ENCODE peak calls at places on chromosomes 13 and 19, in five cellular contexts. K is ovary, J is transverse colon, W is K562, I is tibial nerve. D is an unnamed sample.

GRCh38 chr19:47414469-47414868 is 4.9 kb downstream of the MEIS3 start:
- DNase-seq in K (no peak), W (peak), I (no peak), J (no peak), D (no peak)

GRCh38 chr13:60261432-60262351 is 98.0 kb upstream of the DIAPH3 start:
- DNase-seq in I (no peak), K (no peak), J (no peak), W (no peak), D (no peak)

GRCh38 chr13:32660227-32660626 is 74.0 kb downstream of the PDS5B start:
- DNase-seq in I (no peak), W (no peak), J (no peak), K (no peak), D (no peak)

GRCh38 chr13:80040219-80040976 is 300.5 kb downstream of the SPRY2 start:
- DNase-seq in K (no peak), I (no peak), J (no peak), W (no peak), D (no peak)

GRCh38 chr19:40091205-40092129 is 724 bp upstream of the ZNF780A start:
- DNase-seq in K (no peak), W (no peak), I (no peak), J (no peak), D (no peak)

GRCh38 chr19:38057954-38058690 is 151.1 kb downstream of the SIPA1L3 start:
- DNase-seq in K (no peak), W (no peak), I (no peak), J (peak), D (no peak)

GRCh38 chr19:15280915-15281683 is 48.9 kb upstream of the EPHX3 start:
- DNase-seq in W (no peak), K (peak), J (peak), I (peak), D (peak)

GRCh38 chr19:4559569-4559968 is at the start of gene SEMA6B:
- DNase-seq in J (no peak), K (no peak), W (no peak), I (peak), D (no peak)

GRCh38 chr13:22563272-22563671 is 617.5 kb upstream of the SGCG start:
- DNase-seq in I (no peak), W (no peak), K (no peak), J (no peak), D (no peak)

GRCh38 chr13:35228536-35228935 is 248.0 kb downstream of the MAB21L1 start:
- DNase-seq in W (no peak), K (no peak), J (no peak), I (no peak), D (no peak)

GRCh38 chr13:90362718-90363117 is 984.8 kb upstream of the MIR17HG start:
- DNase-seq in W (no peak), J (no peak), I (no peak), K (no peak), D (no peak)

GRCh38 chr19:39506944-39507714 is 7.8 kb upstream of the SELENOV start:
- DNase-seq in W (peak), J (no peak), K (no peak), I (no peak), D (no peak)

GRCh38 chr19:33580645-33581037 is 41.1 kb upstream of the CHST8 start:
- DNase-seq in J (no peak), I (no peak), W (no peak), K (no peak), D (no peak)

GRCh38 chr13:85191996-85192395 is 607.2 kb downstream of the SLITRK6 start:
- DNase-seq in W (no peak), I (no peak), J (no peak), K (no peak), D (no peak)

GRCh38 chr19:46533085-46534081 is 37.7 kb upstream of the PNMA8B start:
- DNase-seq in J (no peak), W (no peak), K (no peak), I (no peak), D (peak)

GRCh38 chr19:43809762-43810696 is 7.8 kb upstream of the LYPD5 start:
- DNase-seq in W (peak), J (no peak), I (no peak), K (no peak), D (no peak)

GRCh38 chr13:36925603-36926002 is 5.6 kb upstream of the SMAD9 start:
- DNase-seq in K (no peak), W (no peak), J (no peak), I (no peak), D (no peak)

GRCh38 chr13:112962396-112962795 is 6.6 kb upstream of the MCF2L start:
- DNase-seq in K (no peak), W (no peak), I (no peak), J (peak), D (peak)

GRCh38 chr19:23823952-23824389 is 65.3 kb upstream of the ZNF681 start:
- DNase-seq in I (no peak), J (peak), W (no peak), K (no peak), D (no peak)

GRCh38 chr19:3440082-3440481 is 40.2 kb downstream of the SMIM24 start:
- DNase-seq in J (peak), I (peak), W (peak), K (no peak), D (peak)

GRCh38 chr13:102825921-102826706 is 19.7 kb upstream of the ERCC5 start:
- DNase-seq in K (no peak), J (no peak), I (no peak), W (no peak), D (no peak)

GRCh38 chr13:94764576-94765321 is 52.4 kb upstream of the SOX21 start:
- DNase-seq in W (no peak), J (no peak), K (no peak), I (no peak), D (no peak)

GRCh38 chr13:36787181-36787580 is 31.8 kb upstream of the RFXAP start:
- DNase-seq in I (no peak), K (no peak), J (no peak), W (no peak), D (no peak)

GRCh38 chr19:1166872-1167573 is 7.0 kb downstream of the SBNO2 start:
- DNase-seq in K (peak), I (no peak), J (no peak), W (no peak), D (no peak)

GRCh38 chr13:20174656-20175405 is 14.0 kb upstream of the GJA3 start:
- DNase-seq in J (peak), W (peak), K (peak), I (peak), D (peak)

GRCh38 chr19:9498183-9498902 is at the start of gene ZNF560:
- DNase-seq in K (no peak), W (peak), J (no peak), I (no peak), D (no peak)

GRCh38 chr13:114100446-114101320 is 31.7 kb downstream of the RASA3 start:
- DNase-seq in J (peak), W (no peak), I (no peak), K (peak), D (peak)

GRCh38 chr19:330503-330902 is 14.1 kb downstream of the MIER2 start:
- DNase-seq in I (no peak), K (no peak), W (no peak), J (no peak), D (peak)

GRCh38 chr13:43830481-43830873 is 43.7 kb upstream of the ENOX1 start:
- DNase-seq in I (no peak), J (no peak), K (no peak), W (no peak), D (no peak)

GRCh38 chr19:53019684-53020083 is 6.0 kb downstream of the ERVV-1 start:
- DNase-seq in I (no peak), K (no peak), J (no peak), W (no peak), D (no peak)

GRCh38 chr19:10270616-10271394 is at the start of gene ICAM1:
- DNase-seq in J (peak), K (peak), I (peak), W (peak), D (peak)

GRCh38 chr19:50667177-50667758 is 18.0 kb downstream of the C19orf81 start:
- DNase-seq in K (no peak), J (no peak), W (no peak), I (no peak), D (no peak)

GRCh38 chr13:25371608-25372274 is at the start of gene ATP8A2:
- DNase-seq in I (no peak), J (no peak), W (peak), K (no peak), D (no peak)

GRCh38 chr19:3115916-3116602 is 19.8 kb upstream of the GNA15 start:
- DNase-seq in J (no peak), K (no peak), W (no peak), I (no peak), D (no peak)

DNA sequence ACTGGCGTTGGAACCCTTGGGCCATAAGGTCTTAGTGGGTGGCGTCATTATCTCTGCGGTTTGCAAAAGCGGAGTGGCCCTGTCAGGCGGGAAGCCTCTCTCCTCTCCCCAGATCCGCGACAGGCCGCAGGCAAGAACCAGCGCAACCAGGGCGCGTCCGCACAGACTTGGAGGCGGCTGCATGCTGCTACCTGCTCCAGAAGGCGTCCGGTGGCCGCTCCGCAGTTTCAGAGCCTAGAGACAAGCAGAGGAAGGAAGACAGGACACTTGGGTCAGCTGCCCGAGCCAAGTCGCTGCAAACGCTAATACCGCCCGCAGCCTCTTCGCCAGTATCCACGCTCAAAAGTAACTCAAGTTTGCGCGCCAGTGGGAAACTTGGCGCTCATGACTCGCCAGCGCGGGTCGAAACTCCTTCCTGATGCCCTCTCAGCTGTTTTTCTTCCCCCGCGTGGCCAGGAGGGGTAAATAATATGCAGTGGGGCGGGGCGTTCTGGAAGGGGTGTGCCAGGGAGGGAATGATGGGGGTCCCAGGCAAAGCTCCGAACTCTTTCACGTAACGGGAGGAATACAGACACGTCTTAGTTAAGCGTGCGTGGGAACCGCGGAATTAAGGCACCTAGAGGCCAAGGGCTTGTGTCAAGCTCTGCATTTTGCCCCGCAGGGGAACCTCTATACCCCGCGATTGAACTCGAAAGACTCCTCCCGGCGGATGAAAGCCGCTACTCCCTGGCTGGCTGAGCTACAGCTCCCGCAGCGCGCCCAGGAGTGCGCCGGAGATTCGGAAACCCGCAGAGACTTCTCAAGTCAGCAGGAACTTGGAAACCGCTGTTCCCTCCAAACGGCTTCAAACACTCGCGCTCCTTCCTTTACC is at the start of gene EDNRB:
- DNase-seq in J (peak), W (no peak), I (peak), K (peak), D (peak)
- TF ChIP-seq EP300 in J (no peak), W (no peak), I (peak), K (no peak), D (no peak)

GRCh38 chr13:52652170-52652979 is at the start of gene SUGT1:
- DNase-seq in W (peak), K (peak), J (peak), I (peak), D (peak)
- TF ChIP-seq EP300 in W (no peak), K (no peak), J (no peak), I (peak), D (no peak)

GRCh38 chr19:13152356-13152853 is 2.2 kb downstream of the IER2 start:
- DNase-seq in K (no peak), J (no peak), W (no peak), I (peak), D (no peak)

GRCh38 chr19:13152854-13153626 is 2.8 kb downstream of the IER2 start:
- DNase-seq in I (peak), W (peak), K (peak), J (peak), D (peak)

GRCh38 chr19:13150919-13151604 is 851 bp downstream of the IER2 start:
- DNase-seq in I (peak), W (peak), J (no peak), K (peak), D (no peak)

GRCh38 chr19:13150187-13150918 is at the start of the genes IER2 and STX10:
- DNase-seq in I (peak), K (peak), J (peak), W (peak), D (peak)

DNA sequence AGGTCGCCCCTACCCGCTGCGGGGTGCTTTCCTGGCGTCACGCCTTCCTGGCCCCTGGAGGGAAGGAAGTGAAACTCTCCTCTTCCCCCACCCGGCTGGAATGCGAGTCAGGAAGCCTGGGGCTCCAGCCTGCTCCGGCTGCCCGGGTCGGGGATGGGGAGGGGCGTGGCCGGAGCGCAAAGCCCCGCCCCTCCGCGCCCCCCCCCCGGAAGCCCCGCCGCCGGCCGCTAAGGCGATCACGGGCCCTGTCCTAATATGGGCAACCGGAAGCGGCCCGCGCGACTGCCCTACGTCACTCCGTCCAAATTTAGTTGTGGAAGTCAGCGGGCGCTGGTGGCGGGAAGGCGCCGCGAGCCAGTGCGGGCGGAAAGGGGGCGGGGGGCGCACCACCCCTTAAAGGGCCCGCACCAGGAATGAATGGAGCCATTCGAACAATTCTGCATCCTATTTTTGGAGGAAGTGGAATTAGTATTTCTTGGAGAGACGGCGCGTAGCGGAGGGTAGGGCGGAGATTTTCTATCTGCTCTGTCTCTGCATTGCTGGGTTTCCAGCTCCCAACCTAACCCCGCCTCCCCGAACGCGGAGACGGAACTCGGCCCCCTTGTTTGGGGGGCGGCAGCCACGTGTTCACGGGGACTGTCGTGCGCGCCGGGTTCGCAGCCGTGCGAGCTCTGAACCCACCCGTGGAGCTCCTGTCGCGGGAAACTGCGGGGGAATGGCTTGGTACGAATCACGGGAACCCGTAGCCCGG is 1.6 kb downstream of the IER2 start:
- DNase-seq in I (peak), W (peak), K (peak), J (peak), D (peak)
- TF ChIP-seq EP300 in I (peak), W (peak), K (peak), J (peak), D (no peak)

GRCh38 chr19:29680447-29680846 is 15.2 kb downstream of the PLEKHF1 start:
- DNase-seq in W (no peak), K (no peak), J (peak), I (no peak), D (no peak)

GRCh38 chr19:29676586-29676985 is 11.3 kb downstream of the PLEKHF1 start:
- DNase-seq in K (no peak), W (no peak), I (no peak), J (no peak), D (peak)

GRCh38 chr19:29677001-29677781 is 11.9 kb downstream of the PLEKHF1 start:
- DNase-seq in W (no peak), J (no peak), I (no peak), K (no peak), D (peak)

GRCh38 chr19:29679598-29680210 is 14.4 kb downstream of the PLEKHF1 start:
- DNase-seq in K (no peak), W (no peak), I (no peak), J (no peak), D (no peak)

DNA sequence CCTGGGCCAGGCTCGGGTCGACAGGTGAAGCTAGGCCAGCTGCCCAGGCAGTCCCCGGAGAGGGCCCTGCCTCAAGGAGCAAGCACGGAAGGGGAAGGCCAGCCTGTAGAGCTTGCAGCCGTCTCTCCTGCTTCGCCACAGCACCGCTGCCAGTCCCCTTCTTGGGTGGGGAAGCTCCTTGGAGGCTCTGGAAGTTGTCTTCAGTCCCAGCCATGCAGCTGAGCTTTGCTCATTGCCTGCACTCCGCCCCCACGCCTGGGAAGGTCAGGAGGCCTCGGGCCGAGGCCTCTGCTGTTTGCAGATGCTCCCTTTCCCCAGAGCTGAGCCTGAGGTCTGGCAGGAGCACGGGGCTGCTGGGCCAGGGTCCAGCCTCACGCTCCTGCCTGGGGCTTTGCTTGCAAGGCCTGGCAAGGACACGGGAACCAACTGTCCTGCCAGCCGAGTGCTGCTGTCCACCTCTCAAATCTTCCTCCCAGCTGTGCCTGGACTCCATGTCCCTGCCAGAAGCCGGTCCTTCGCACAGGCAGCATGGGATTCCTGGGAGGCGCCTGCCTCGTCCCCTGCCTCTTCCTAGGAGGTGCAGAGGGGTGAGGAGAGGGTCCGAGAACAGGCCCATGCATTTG is 13.3 kb downstream of the PLEKHF1 start:
- DNase-seq in K (peak), J (peak), W (no peak), I (peak), D (peak)
- TF ChIP-seq EP300 in K (no peak), J (no peak), W (no peak), I (peak), D (no peak)

GRCh38 chr19:45405435-45406164 is 731 bp upstream of the PPP1R13L start:
- DNase-seq in I (peak), K (peak), W (peak), J (peak), D (peak)
- TF ChIP-seq EP300 in I (peak), K (no peak), W (no peak), J (no peak), D (no peak)

GRCh38 chr13:39803851-39804250 is 148.4 kb downstream of the COG6 start:
- DNase-seq in W (no peak), J (no peak), K (no peak), I (no peak), D (no peak)

GRCh38 chr13:39803156-39803555 is 147.7 kb downstream of the COG6 start:
- DNase-seq in K (no peak), J (no peak), I (no peak), W (no peak), D (no peak)

GRCh38 chr13:39809466-39809865 is 154.0 kb downstream of the COG6 start:
- DNase-seq in I (no peak), J (no peak), W (no peak), K (no peak), D (no peak)

GRCh38 chr13:39810091-39810877 is 154.8 kb downstream of the COG6 start:
- DNase-seq in K (no peak), W (no peak), J (no peak), I (no peak), D (no peak)

GRCh38 chr13:39804332-39805231 is 149.1 kb downstream of the COG6 start:
- DNase-seq in I (no peak), W (no peak), K (no peak), J (no peak), D (no peak)
- TF ChIP-seq EP300 in I (no peak), W (no peak), K (no peak), J (no peak), D (no peak)

DNA sequence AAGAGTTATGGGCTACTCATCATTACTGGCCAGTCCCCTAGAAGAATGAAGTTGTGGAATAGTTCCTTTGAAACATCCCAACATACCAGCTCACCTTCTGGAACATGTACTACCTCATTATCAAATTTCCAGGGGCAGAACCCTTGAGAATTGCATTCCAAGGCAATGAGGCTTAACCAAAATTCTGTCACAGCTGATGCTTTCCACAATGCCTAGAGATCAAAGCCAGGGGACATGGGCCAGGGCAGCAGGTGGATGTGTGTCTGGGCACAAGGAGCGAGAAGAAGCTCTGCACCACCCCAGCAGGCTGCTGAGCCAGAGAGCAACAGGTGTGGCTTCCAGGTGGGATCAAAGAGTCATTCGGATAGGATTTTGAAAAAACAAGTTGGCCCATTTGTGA is 362.1 kb downstream of the EFNB2 start:
- DNase-seq in W (no peak), K (no peak), I (no peak), J (no peak), D (no peak)
- TF ChIP-seq EP300 in W (no peak), K (no peak), I (no peak), J (no peak), D (no peak)

DNA sequence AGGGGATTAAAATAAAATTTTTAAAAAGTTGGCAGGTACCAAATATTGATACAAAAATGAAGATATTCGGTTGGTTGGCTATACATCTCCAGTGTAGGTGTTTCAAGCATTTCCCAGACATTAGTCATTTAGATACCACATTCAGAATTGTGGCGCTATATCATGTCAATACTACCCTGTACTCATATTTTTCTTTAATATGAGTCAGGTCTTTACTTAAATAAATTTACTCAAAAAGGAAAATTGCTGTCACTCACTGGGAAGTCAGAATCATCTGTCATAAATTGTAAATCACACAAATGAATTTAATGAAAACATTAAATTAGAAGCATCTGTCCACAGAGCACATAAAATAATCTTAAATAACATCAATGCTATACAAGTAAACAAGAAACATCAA is 134.2 kb downstream of the TSHZ3 start:
- DNase-seq in I (no peak), K (no peak), W (no peak), J (no peak), D (no peak)
- TF ChIP-seq EP300 in I (no peak), K (no peak), W (no peak), J (no peak), D (no peak)

D was measured in sigmoid colon.